ENCODE peak calls at places on chromosome 10, in six cellular contexts. Z is endodermal cell; U is HEK293T; X is NCI-H748 treated with DMSO at 0.1 percent for 48 hours; Q is activated CD4-positive, alpha-beta T cell treated with anti-CD3 and anti-CD28 coated beads for 48 hours; F is NCI-H1694. O is an unnamed sample.

GRCh38 chr10:114397651-114398145 is 6.6 kb downstream of the AFAP1L2 start:
- DNase-seq in Z (no peak), U (no peak), X (no peak), Q (no peak), F (no peak), O (no peak)

GRCh38 chr10:103712898-103713498 is 142.4 kb downstream of the SH3PXD2A start:
- DNase-seq in Z (peak), U (peak), X (peak), Q (peak), F (peak), O (peak)

GRCh38 chr10:122863216-122863615 is 16.2 kb downstream of the FAM24B start:
- DNase-seq in Z (no peak), U (no peak), X (no peak), Q (no peak), F (no peak), O (no peak)

GRCh38 chr10:21292763-21293517 is 232.5 kb downstream of the SKIDA1 start:
- DNase-seq in Z (peak), U (peak), X (no peak), Q (no peak), F (no peak), O (no peak)

GRCh38 chr10:113158183-113158582 is 208.1 kb downstream of the TCF7L2 start:
- DNase-seq in Z (no peak), U (peak), X (no peak), Q (no peak), F (no peak), O (no peak)

GRCh38 chr10:132948351-132948750 is 6.0 kb upstream of the CFAP46 start:
- DNase-seq in Z (no peak), U (no peak), X (no peak), Q (no peak), F (no peak), O (no peak)

GRCh38 chr10:110661292-110661691 is 17.2 kb downstream of the RBM20 start:
- DNase-seq in Z (no peak), U (no peak), X (no peak), Q (no peak), F (no peak), O (no peak)

GRCh38 chr10:101292194-101293006 is 61.6 kb upstream of the BTRC start:
- DNase-seq in Z (peak), U (peak), X (peak), Q (peak), F (peak), O (peak)

GRCh38 chr10:33052915-33053810 is 95.1 kb upstream of the ITGB1 start:
- DNase-seq in Z (no peak), U (no peak), X (no peak), Q (no peak), F (no peak), O (no peak)

GRCh38 chr10:114664127-114664526 is 6.1 kb upstream of the ABLIM1 start:
- DNase-seq in Z (no peak), U (no peak), X (no peak), Q (no peak), F (no peak), O (no peak)

GRCh38 chr10:124145109-124145860 is 51.9 kb upstream of the CHST15 start:
- DNase-seq in Z (no peak), U (no peak), X (no peak), Q (no peak), F (no peak), O (no peak)

GRCh38 chr10:133332936-133333699 is 3.6 kb downstream of the CALY start:
- DNase-seq in Z (no peak), U (no peak), X (no peak), Q (no peak), F (no peak), O (no peak)

GRCh38 chr10:131790021-131790420 is 110.8 kb upstream of the PPP2R2D start:
- DNase-seq in Z (peak), U (no peak), X (no peak), Q (peak), F (no peak), O (peak)

GRCh38 chr10:70458329-70459060 is 17.0 kb upstream of the NODAL start:
- DNase-seq in Z (peak), U (peak), X (no peak), Q (peak), F (no peak), O (no peak)

GRCh38 chr10:34407227-34407626 is 407.9 kb downstream of the PARD3 start:
- DNase-seq in Z (no peak), U (no peak), X (no peak), Q (no peak), F (no peak), O (no peak)

GRCh38 chr10:33066558-33067236 is 108.7 kb upstream of the ITGB1 start:
- DNase-seq in Z (peak), U (no peak), X (no peak), Q (no peak), F (no peak), O (no peak)

GRCh38 chr10:62843591-62843990 is 27.4 kb upstream of the EGR2 start:
- DNase-seq in Z (no peak), U (no peak), X (no peak), Q (peak), F (no peak), O (no peak)

GRCh38 chr10:72260588-72261322 is 13.0 kb upstream of the DDIT4 start:
- DNase-seq in Z (peak), U (peak), X (peak), Q (peak), F (no peak), O (peak)

GRCh38 chr10:116783011-116783655 is 40.8 kb upstream of the HSPA12A start:
- DNase-seq in Z (no peak), U (no peak), X (no peak), Q (no peak), F (no peak), O (no peak)

GRCh38 chr10:99357691-99358090 is 28.5 kb downstream of the CNNM1 start:
- DNase-seq in Z (no peak), U (no peak), X (no peak), Q (no peak), F (no peak), O (no peak)

GRCh38 chr10:73576178-73576889 is 14.8 kb downstream of the USP54 start:
- DNase-seq in Z (no peak), U (no peak), X (no peak), Q (no peak), F (no peak), O (no peak)

GRCh38 chr10:120455004-120455403 is 2.0 kb upstream of the PLPP4 start:
- DNase-seq in Z (no peak), U (no peak), X (no peak), Q (no peak), F (no peak), O (no peak)

GRCh38 chr10:13787015-13787421 is 200.3 kb downstream of the PRPF18 start:
- DNase-seq in Z (no peak), U (no peak), X (no peak), Q (peak), F (no peak), O (no peak)

GRCh38 chr10:31761156-31761555 is 167.5 kb downstream of the ARHGAP12 start:
- DNase-seq in Z (no peak), U (no peak), X (no peak), Q (no peak), F (no peak), O (no peak)

GRCh38 chr10:45425628-45426563 is 51.9 kb downstream of the ALOX5 start:
- DNase-seq in Z (peak), U (no peak), X (no peak), Q (no peak), F (no peak), O (no peak)

GRCh38 chr10:111303887-111304286 is 227.1 kb downstream of the ADRA2A start:
- DNase-seq in Z (no peak), U (no peak), X (no peak), Q (no peak), F (no peak), O (no peak)

GRCh38 chr10:110818311-110819257 is 53.1 kb upstream of the PDCD4 start:
- DNase-seq in Z (no peak), U (no peak), X (no peak), Q (no peak), F (peak), O (no peak)

GRCh38 chr10:107409517-107409916 is 245.0 kb upstream of the SORCS1 start:
- DNase-seq in Z (peak), U (no peak), X (no peak), Q (no peak), F (peak), O (no peak)

GRCh38 chr10:105062881-105063280 is 421.8 kb downstream of the SORCS3 start:
- DNase-seq in Z (no peak), U (no peak), X (no peak), Q (no peak), F (no peak), O (no peak)

GRCh38 chr10:122286872-122287271 is 15.8 kb downstream of the BTBD16 start:
- DNase-seq in Z (peak), U (peak), X (no peak), Q (peak), F (no peak), O (no peak)

GRCh38 chr10:132662186-132662920 is 123.6 kb downstream of the NKX6-2 start:
- DNase-seq in Z (no peak), U (no peak), X (no peak), Q (no peak), F (no peak), O (no peak)

GRCh38 chr10:79068203-79068561 is 584 bp upstream of the ZMIZ1 start:
- DNase-seq in Z (no peak), U (no peak), X (no peak), Q (peak), F (no peak), O (peak)

GRCh38 chr10:86664370-86665217 is 3.7 kb upstream of the LDB3 start:
- DNase-seq in Z (no peak), U (no peak), X (no peak), Q (no peak), F (peak), O (no peak)

GRCh38 chr10:133278577-133279265 is 2.1 kb upstream of the ADAM8 start:
- DNase-seq in Z (no peak), U (no peak), X (no peak), Q (peak), F (no peak), O (no peak)